ENCODE peak calls at places on chromosomes 1 and 21, in four cellular contexts. Z is heart right ventricle, M is pancreas, F is endodermal cell. W is an unnamed sample. For H3K4me1, the result is how much of the 10 kb centered on the place peaks cover.

GRCh38 chr21:37375866-37376574 is 9.4 kb downstream of the DYRK1A start:
- DNase-seq in Z (no peak), M (no peak), F (no peak), W (no peak)

GRCh38 chr1:26582836-26583460 is 53.4 kb downstream of the RPS6KA1 start:
- DNase-seq in Z (peak), M (no peak), F (no peak), W (no peak)

GRCh38 chr1:6101826-6102225 is 56.1 kb downstream of the KCNAB2 start:
- DNase-seq in M (no peak), Z (no peak), F (no peak), W (no peak)

GRCh38 chr1:9700340-9700739 is 48.8 kb downstream of the PIK3CD start:
- DNase-seq in Z (no peak), F (no peak), M (no peak), W (peak)

GRCh38 chr1:204498980-204499379 is 4.4 kb upstream of the PIK3C2B start:
- DNase-seq in Z (no peak), M (no peak), F (no peak), W (no peak)

GRCh38 chr1:54833146-54833545 is 32.0 kb upstream of the TTC22 start:
- DNase-seq in F (peak), M (no peak), Z (no peak), W (no peak)

GRCh38 chr1:169624887-169625286 is 5.0 kb downstream of the SELP start:
- DNase-seq in Z (no peak), M (no peak), F (no peak), W (no peak)

GRCh38 chr1:110903853-110904500 is 31.0 kb downstream of the CD53 start:
- DNase-seq in F (no peak), M (no peak), Z (no peak), W (peak)

GRCh38 chr1:43143441-43143888 is 28.6 kb downstream of the EBNA1BP2 start:
- DNase-seq in M (no peak), Z (no peak), F (peak), W (peak)

GRCh38 chr1:237879195-237879594 is 11.5 kb downstream of the ZP4 start:
- DNase-seq in F (peak), M (no peak), Z (no peak), W (peak)

GRCh38 chr1:65255088-65256050 is 54.0 kb upstream of the DNAJC6 start:
- DNase-seq in F (peak), M (no peak), Z (peak), W (no peak)

GRCh38 chr1:247212914-247213617 is 41.2 kb upstream of the ZNF124 start:
- DNase-seq in M (no peak), Z (no peak), F (no peak), W (no peak)

GRCh38 chr1:240526321-240526720 is 85.6 kb downstream of the GREM2 start:
- DNase-seq in M (no peak), F (no peak), Z (no peak), W (no peak)

GRCh38 chr1:236692128-236692527 is 5.8 kb downstream of the ACTN2 start:
- DNase-seq in Z (no peak), F (no peak), M (no peak), W (no peak)

DNA sequence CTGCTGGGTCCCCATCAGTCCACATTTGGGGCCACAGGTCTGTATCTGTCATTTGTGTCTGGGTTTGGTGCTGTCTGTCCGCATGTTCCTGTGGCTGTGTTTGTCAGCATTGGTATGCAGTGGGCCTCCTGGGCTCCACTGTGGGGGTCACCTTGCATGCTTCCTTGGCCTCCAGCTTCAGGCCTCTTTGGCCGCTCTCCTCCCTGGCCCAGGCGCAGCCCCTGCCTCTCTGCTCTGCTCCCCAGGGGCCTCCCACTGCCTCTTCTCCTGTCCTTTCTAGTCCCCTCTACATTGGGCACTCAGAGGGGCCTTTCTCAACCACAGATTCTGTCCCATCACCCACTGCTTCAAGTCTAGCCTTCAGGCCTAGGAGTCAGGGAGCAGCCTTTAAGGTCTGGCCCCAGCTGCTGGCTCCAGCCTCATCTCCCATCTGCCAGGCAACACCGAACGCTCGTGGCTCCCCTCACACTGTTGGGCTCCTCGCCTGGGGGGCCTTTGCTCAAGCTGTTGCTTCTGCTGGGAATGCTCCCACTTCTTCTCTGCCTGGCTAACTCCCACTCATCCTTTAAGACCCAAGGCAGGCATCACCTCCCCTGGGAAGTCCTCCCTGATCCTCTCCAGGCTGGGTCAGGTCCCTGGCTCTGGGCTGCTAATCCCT is 14.6 kb downstream of the ZNF362 start:
- DNase-seq in F (no peak), M (no peak), Z (no peak), W (no peak)
- H3K4me1 ChIP-seq in F (under half), M (under half), Z (half or more), W (under half)

GRCh38 chr1:23421752-23422312 is 2.7 kb downstream of the TCEA3 start:
- DNase-seq in F (no peak), Z (no peak), M (peak), W (peak)
- TF ChIP-seq CTCF in F (no peak), Z (peak), M (no peak), W (peak)

GRCh38 chr1:100969336-100969735 is 56.2 kb downstream of the DPH5 start:
- DNase-seq in M (no peak), Z (no peak), F (no peak), W (no peak)
- H3K4me1 ChIP-seq in M (under half), Z (under half), F (under half), W (under half)

DNA sequence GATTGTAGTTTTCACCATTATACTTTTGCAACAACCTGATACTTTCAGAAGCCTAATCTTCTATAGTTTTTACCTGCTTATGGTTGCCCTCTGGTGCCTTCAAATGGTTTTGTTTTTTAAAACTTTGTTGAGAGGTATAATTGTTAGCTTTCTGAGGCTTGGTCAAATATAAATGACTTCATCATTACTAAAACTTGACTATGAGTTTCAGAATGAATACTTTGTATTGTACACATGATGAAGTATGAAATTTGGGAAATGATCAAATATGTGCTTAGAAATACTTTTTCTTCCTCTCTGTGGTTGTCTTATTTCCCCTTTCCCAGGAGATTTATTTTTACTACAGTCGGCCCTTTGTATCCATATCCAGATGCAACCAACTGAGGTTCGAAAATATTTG is 151.8 kb upstream of the B3GALT2 start:
- DNase-seq in Z (no peak), F (no peak), M (no peak), W (peak)
- TF ChIP-seq CTCF in Z (peak), F (peak), M (no peak), W (peak)

DNA sequence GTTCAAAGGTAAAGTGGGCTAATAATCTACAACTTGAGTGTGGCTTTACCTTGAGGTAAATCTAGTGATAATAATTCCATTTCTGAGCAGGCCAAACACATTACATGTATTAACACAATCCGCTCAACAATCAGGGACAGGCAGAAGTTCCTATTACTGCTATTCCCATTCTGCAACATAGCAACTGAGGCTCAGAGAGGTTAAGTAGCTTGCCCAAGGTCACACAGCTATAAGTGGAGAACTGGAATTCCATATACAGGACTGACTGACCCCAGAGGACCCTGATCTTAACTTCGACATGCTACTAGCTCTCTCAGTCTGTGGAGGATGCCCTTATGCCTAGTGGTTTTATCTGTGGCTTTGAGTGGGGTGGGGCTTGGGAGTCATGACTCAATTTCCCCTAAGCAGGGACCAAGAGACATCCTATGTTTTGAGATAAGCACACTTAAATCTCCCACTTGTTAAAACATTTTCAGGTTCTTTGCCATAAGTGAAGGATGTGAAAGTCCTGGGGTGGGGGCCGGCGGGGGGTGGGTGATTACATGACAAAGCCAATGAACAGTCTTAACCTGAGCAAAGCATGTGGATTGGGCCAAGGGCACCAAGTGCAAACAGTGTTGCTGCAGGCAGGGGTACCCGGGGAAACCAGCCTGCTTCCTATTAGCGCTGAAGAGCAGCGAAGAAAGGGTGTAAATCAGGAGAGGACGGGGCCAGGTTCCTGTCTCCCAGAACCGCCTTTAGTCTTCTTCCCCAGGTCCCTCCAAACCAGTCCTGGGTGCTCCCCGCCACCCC is 109.9 kb downstream of the TRABD2B start:
- DNase-seq in Z (no peak), M (no peak), F (peak), W (no peak)
- H3K4me1 ChIP-seq in Z (under half), M (under half), F (under half), W (under half)

DNA sequence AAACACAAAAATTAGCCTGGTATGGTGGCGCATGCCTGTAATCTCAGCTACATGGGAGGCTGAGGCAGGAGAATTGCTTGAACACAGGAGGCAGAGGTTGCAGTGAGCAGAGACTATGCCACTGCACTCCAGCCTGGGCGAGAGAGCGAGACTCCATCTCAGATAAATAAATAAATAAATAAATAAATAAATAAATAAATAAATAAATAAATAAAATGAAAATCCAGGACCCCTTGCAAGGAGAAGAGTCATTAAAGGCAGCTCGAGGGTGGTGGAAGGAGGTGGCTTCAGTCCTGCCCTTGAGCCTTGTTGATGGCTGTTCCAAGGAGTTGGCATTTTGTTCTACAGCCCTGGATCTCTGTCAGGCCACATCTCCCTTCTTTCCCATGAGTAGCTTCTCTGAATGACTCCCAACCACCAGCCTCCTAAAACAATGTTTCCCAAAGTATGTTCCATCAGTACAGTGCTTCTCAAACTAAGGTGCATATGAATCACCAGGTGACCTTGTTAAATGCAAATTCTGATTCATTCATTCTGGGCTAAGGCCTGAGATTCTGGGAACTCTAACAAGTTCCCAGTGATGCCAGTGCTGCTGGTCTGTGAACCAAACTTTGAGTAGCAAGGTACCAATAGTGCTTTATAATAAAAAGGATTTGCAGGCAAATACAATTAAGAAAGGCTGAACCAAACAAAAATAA is 99.0 kb downstream of the KCNN3 start:
- DNase-seq in M (no peak), Z (no peak), F (no peak), W (no peak)
- TF ChIP-seq CTCF in M (no peak), Z (no peak), F (no peak), W (no peak)

DNA sequence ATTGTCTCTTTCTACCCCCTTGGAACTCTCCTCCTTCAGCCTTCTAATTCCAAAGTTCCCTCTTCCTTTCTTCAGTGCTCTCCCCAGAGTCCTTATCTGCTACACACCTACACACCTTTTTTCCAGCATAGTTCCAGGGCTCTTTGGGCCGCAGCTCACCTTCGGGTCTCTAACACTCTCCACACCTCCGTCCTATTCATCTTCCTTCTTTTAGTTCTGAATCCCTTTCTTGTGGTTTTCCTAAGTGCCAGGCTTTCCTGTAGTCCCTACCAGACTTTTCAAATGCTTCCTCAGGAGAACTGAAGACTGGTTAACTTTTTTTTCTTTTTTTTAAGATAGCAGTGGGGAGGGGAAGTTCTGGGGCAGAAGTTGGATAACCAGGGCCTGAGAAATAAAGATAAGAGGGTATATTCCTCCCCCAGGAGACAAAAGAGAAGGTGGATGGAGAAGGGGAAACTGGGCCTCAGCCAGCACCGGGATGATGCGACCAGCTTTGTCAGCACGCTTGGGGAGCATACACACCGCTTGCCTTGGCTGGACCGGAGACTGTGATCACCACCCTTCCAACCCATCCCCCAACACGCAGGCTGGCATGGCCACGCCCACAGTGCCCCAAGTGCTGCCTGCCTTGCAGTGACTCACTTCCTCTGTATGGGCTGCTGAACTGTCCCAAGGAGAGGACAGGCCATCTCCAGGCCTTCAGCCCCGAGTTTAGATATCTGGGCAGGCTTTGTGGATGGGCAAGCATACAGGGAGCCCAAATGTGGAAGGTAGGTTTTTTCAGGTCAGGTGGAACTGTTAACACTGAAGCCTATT is 2.5 kb upstream of the CERS2 start:
- DNase-seq in F (peak), Z (peak), M (peak), W (no peak)
- H3K4me1 ChIP-seq in F (under half), Z (under half), M (under half), W (under half)

DNA sequence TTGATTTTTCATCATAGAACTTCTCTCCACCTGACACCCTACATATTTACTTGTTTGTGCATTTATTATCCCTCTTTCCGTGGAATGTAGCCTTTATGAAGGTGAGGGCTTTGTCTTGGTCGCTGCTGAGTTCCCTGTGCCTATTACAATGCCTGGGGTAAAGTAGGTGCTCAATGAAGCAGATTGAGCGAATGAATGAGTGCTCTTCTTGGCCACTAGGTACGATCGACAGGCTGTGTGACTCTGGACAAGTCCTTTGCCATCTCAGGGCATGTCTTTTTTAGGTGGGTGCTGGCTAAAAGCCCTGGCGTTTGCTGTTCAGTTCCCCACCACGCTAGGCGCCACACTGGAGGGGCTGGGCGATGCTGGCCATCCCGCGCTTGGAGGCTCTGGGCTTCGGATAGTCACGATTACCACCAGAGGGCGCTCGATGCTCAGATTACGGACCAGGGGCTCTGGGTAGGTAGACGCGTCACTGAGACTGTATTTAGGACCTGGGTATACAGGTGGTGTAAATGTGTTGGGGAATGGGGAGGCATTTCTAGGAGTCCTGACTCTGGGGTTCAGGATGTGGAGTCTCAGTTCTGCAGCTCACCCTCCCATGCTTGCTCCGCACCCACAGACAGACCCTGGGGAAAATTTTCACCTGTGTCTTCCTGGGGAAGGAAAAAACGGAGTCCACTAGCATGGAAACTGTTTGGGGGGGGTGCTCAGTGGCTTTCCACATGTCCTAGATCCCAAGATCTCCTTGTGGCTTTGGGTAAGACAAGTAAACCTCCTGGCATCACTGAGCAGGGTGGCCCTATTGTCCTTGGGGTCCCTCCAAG is 71.1 kb upstream of the CSF3R start:
- DNase-seq in Z (peak), M (peak), F (peak), W (no peak)
- TF ChIP-seq CTCF in Z (peak), M (peak), F (peak), W (peak)

DNA sequence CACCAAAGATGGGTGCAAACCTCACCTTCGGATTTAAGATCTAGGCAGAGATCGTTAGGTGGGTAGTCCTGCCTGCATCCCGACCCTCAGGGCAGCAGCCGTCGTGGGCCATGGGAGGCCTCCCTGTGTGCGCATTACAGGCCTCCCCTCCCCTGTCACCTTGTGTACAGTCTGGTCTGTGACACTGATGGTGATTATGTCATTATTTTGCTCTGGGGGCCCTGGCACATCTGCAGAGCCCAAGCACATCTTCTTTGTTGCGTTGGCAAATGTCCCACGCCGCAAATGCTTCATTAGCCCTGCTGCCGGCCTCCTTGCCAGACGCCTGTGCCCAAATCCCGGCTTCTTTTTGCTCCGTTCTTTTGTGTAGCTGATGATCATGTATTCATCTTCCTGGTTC is 31.7 kb downstream of the PROX1 start:
- DNase-seq in M (no peak), Z (no peak), F (no peak), W (no peak)
- H3K4me1 ChIP-seq in M (under half), Z (under half), F (under half), W (under half)

GRCh38 chr1:32246888-32247273 is at the start of gene FAM167B:
- DNase-seq in Z (peak), F (no peak), M (no peak), W (no peak)

GRCh38 chr1:32250893-32251716 is at the start of gene LCK:
- DNase-seq in Z (peak), F (peak), M (no peak), W (no peak)

GRCh38 chr1:32249831-32250525 is 1.1 kb upstream of the LCK start:
- DNase-seq in F (no peak), M (no peak), Z (peak), W (peak)

GRCh38 chr1:32247452-32247851 is 430 bp downstream of the FAM167B start:
- DNase-seq in M (no peak), F (no peak), Z (peak), W (no peak)

GRCh38 chr1:32247983-32248889 is 1.2 kb downstream of the FAM167B start:
- DNase-seq in M (peak), F (peak), Z (peak), W (peak)
- TF ChIP-seq CTCF in M (peak), F (peak), Z (peak), W (peak)